ENCODE peak calls at places on chromosome 15, in four cellular contexts. O is pancreas, M is NB4, Z is IMR-90. W is an unnamed sample.

GRCh38 chr15:26095710-26096330 is 232.7 kb upstream of the ATP10A start:
- DNase-seq in O (no peak), M (no peak), Z (no peak), W (no peak)

GRCh38 chr15:68795298-68795848 is 25.3 kb downstream of the ANP32A start:
- DNase-seq in O (peak; percentile 54), M (no peak), Z (peak; percentile 57), W (peak; percentile 82)

GRCh38 chr15:43854801-43855200 is 28.0 kb downstream of the WDR76 start:
- DNase-seq in O (no peak), M (peak; percentile 31), Z (peak; percentile 15), W (peak; percentile 37)

GRCh38 chr15:88118035-88118434 is 138.5 kb downstream of the NTRK3 start:
- DNase-seq in O (no peak), M (no peak), Z (no peak), W (no peak)

GRCh38 chr15:69893863-69894262 is 203.9 kb downstream of the TLE3 start:
- DNase-seq in O (no peak), M (peak; percentile 9), Z (peak; percentile 60), W (peak; percentile 79)

GRCh38 chr15:71789616-71790015 is 20.7 kb upstream of the NR2E3 start:
- DNase-seq in O (no peak), M (no peak), Z (no peak), W (no peak)

GRCh38 chr15:32956006-32956405 is 238.2 kb downstream of the GREM1 start:
- DNase-seq in O (no peak), M (peak; percentile 27), Z (peak; percentile 95), W (peak; percentile 92)

GRCh38 chr15:65920825-65921309 is 51.6 kb downstream of the RAB11A start:
- DNase-seq in O (no peak), M (no peak), Z (no peak), W (peak; percentile 44)

GRCh38 chr15:25186906-25187645 is 232.3 kb downstream of the SNRPN start:
- DNase-seq in O (peak; percentile 12), M (no peak), Z (no peak), W (no peak)

GRCh38 chr15:64454282-64454681 is 6.1 kb upstream of the ZNF609 start:
- DNase-seq in O (no peak), M (no peak), Z (no peak), W (no peak)

GRCh38 chr15:60844010-60844409 is 365.1 kb upstream of the ICE2 start:
- DNase-seq in O (no peak), M (no peak), Z (no peak), W (no peak)

GRCh38 chr15:81939604-81940440 is 106.0 kb downstream of the MEX3B start:
- DNase-seq in O (no peak), M (peak; percentile 74), Z (peak; percentile 81), W (peak; percentile 16)

DNA sequence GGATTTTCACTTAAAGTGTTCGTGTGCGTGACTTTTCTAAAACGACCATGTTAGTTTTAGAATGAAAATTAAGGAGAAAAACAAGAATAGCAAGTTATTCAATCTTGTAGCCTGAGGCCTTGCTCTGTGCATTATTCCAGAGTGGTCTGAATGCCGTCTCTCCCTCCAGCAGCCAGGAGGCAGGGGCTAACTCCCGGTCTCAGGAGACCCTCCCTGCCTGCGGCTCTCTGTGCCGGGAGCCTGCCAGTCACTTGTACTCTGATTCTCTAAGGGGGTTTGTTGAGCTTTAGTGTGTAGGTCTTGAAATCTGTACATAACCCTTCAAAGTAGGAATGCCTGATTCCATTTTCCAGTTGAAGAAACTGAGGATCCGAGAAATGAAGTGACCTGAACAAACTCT is 97.3 kb downstream of the ARNT2 start:
- DNase-seq in O (no peak), M (no peak), Z (no peak), W (no peak)
- TF ChIP-seq CTCF in O (no peak), M (no peak), Z (no peak), W (no peak)

GRCh38 chr15:99511529-99511864 is 54.3 kb upstream of the MEF2A start:
- DNase-seq in O (no peak), M (no peak), Z (peak; percentile 61), W (peak; percentile 83)
- H3K4me3 ChIP-seq in O (no peak overlapping the region), M (peak overlapping the region; percentile 56), Z (no peak overlapping the region), W (peak overlapping the region; percentile 12)

GRCh38 chr15:37824717-37825382 is 109.6 kb upstream of the TMCO5A start:
- DNase-seq in O (no peak), M (peak; percentile 42), Z (peak; percentile 98), W (peak; percentile 90)
- TF ChIP-seq CTCF in O (no peak), M (no peak), Z (peak; percentile 35), W (peak; percentile 34)

GRCh38 chr15:96408591-96409183 is 78.2 kb downstream of the NR2F2 start:
- DNase-seq in O (no peak), M (no peak), Z (no peak), W (no peak)
- H3K4me3 ChIP-seq in O (no peak overlapping the region), M (no peak overlapping the region), Z (no peak overlapping the region), W (no peak overlapping the region)

GRCh38 chr15:77709135-77709886 is 76.6 kb upstream of the LINGO1 start:
- DNase-seq in O (no peak), M (peak; percentile 23), Z (no peak), W (no peak)
- TF ChIP-seq CTCF in O (no peak), M (no peak), Z (no peak), W (no peak)

GRCh38 chr15:98292442-98293240 is 332.1 kb downstream of the ARRDC4 start:
- DNase-seq in O (peak; percentile 45), M (peak; percentile 60), Z (no peak), W (peak; percentile 3)
- H3K4me3 ChIP-seq in O (no peak overlapping the region), M (no peak overlapping the region), Z (no peak overlapping the region), W (no peak overlapping the region)

W was measured in AG10803.